ENCODE peak calls at places on chromosomes 4 and X, in ten cellular contexts. Y is H7; G is caudate nucleus; V is HEK293T; M is CD4-positive, alpha-beta memory T cell; I is tibial nerve; Z is stimulated activated CD4-positive, alpha-beta T cell treated with anti-CD3 and anti-CD28 coated beads, Interleukin-15, amount 100 ng/mL, for 1 hour; C is NAMALWA; S is breast epithelium; A is nephron progenitor cell. P is an unnamed sample.

GRCh38 chr4:85569730-85570299 is 94.9 kb downstream of the ARHGAP24 start:
- DNase-seq in Y (no peak), G (no peak), V (no peak), M (no peak), I (no peak), Z (no peak), C (no peak), S (no peak), A (no peak), P (peak)

GRCh38 chr4:87840149-87840548 is 7.4 kb downstream of the MEPE start:
- DNase-seq in Y (no peak), G (no peak), V (no peak), M (no peak), I (no peak), Z (no peak), C (no peak), S (no peak), A (no peak), P (no peak)

GRCh38 chr4:140996757-140997156 is 136.5 kb downstream of the RNF150 start:
- DNase-seq in Y (no peak), G (no peak), V (no peak), M (no peak), I (no peak), Z (no peak), C (no peak), S (no peak), A (no peak), P (no peak)

GRCh38 chrX:9352683-9353430 is 112.0 kb upstream of the TBL1X start:
- DNase-seq in Y (no peak), G (no peak), V (no peak), M (no peak), I (peak), Z (no peak), C (peak), S (no peak), A (no peak), P (peak)

GRCh38 chrX:107146670-107147069 is 28.0 kb upstream of the RBM41 start:
- DNase-seq in Y (no peak), G (no peak), V (no peak), M (no peak), I (no peak), Z (no peak), C (no peak), S (no peak), A (no peak), P (no peak)

GRCh38 chr4:86367577-86367976 is 7.7 kb upstream of the MAPK10 start:
- DNase-seq in Y (no peak), G (no peak), V (no peak), M (no peak), I (no peak), Z (no peak), C (no peak), S (no peak), A (no peak), P (no peak)

GRCh38 chrX:13287816-13288215 is 32.0 kb downstream of the ATXN3L start:
- DNase-seq in Y (no peak), G (no peak), V (no peak), M (no peak), I (no peak), Z (no peak), C (no peak), S (no peak), A (no peak), P (no peak)

GRCh38 chr4:121125486-121125885 is 38.6 kb downstream of the TNIP3 start:
- DNase-seq in Y (no peak), G (no peak), V (no peak), M (no peak), I (no peak), Z (no peak), C (no peak), S (no peak), A (no peak), P (no peak)

GRCh38 chrX:134642394-134642793 is 15.9 kb downstream of the PLAC1 start:
- DNase-seq in Y (no peak), G (no peak), V (no peak), M (no peak), I (no peak), Z (no peak), C (no peak), S (no peak), A (no peak), P (no peak)

GRCh38 chrX:149511081-149511480 is 6.0 kb upstream of the IDS start:
- DNase-seq in Y (no peak), G (no peak), V (no peak), M (no peak), I (no peak), Z (no peak), C (no peak), S (no peak), A (no peak), P (no peak)

GRCh38 chrX:153474718-153475117 is 4.3 kb upstream of the HAUS7 start:
- DNase-seq in Y (peak), G (peak), V (no peak), M (peak), I (peak), Z (peak), C (no peak), S (peak), A (peak), P (no peak)

GRCh38 chr4:183765121-183765990 is 106.3 kb downstream of the TRAPPC11 start:
- DNase-seq in Y (peak), G (no peak), V (no peak), M (no peak), I (no peak), Z (no peak), C (no peak), S (no peak), A (peak), P (no peak)

GRCh38 chr4:169115897-169116254 is 105.8 kb upstream of the CBR4 start:
- DNase-seq in Y (peak), G (peak), V (no peak), M (no peak), I (no peak), Z (no peak), C (peak), S (no peak), A (no peak), P (no peak)

GRCh38 chr4:158411180-158411721 is 110.4 kb upstream of the RXFP1 start:
- DNase-seq in Y (no peak), G (no peak), V (no peak), M (no peak), I (no peak), Z (no peak), C (no peak), S (no peak), A (no peak), P (no peak)

GRCh38 chr4:182918044-182918607 is 940 bp upstream of the DCTD start:
- DNase-seq in Y (no peak), G (no peak), V (no peak), M (peak), I (no peak), Z (no peak), C (no peak), S (no peak), A (no peak), P (no peak)

GRCh38 chrX:31423575-31424284 is 351.9 kb upstream of the FTHL17 start:
- DNase-seq in Y (peak), G (no peak), V (peak), M (no peak), I (peak), Z (no peak), C (peak), S (no peak), A (peak), P (peak)

GRCh38 chrX:12894074-12894691 is 12.2 kb upstream of the TLR8 start:
- DNase-seq in Y (peak), G (no peak), V (peak), M (peak), I (peak), Z (peak), C (peak), S (no peak), A (peak), P (peak)

GRCh38 chr4:1626151-1626550 is 58.0 kb downstream of the FAM53A start:
- DNase-seq in Y (no peak), G (no peak), V (no peak), M (no peak), I (no peak), Z (no peak), C (no peak), S (no peak), A (no peak), P (no peak)

GRCh38 chr4:97215426-97215825 is 927.9 kb downstream of the STPG2 start:
- DNase-seq in Y (no peak), G (no peak), V (no peak), M (no peak), I (no peak), Z (no peak), C (no peak), S (no peak), A (no peak), P (no peak)

GRCh38 chrX:154918060-154918483 is 31.9 kb downstream of the F8A1 start:
- DNase-seq in Y (peak), G (peak), V (peak), M (peak), I (peak), Z (no peak), C (peak), S (peak), A (peak), P (peak)

GRCh38 chr4:24932831-24933230 is 20.0 kb upstream of the CCDC149 start:
- DNase-seq in Y (no peak), G (no peak), V (no peak), M (no peak), I (no peak), Z (no peak), C (no peak), S (no peak), A (no peak), P (no peak)

GRCh38 chr4:2806392-2807355 is 13.8 kb downstream of the SH3BP2 start:
- DNase-seq in Y (no peak), G (peak), V (no peak), M (no peak), I (peak), Z (no peak), C (peak), S (no peak), A (no peak), P (no peak)

GRCh38 chrX:104347860-104348259 is 93.1 kb upstream of the ESX1 start:
- DNase-seq in Y (no peak), G (no peak), V (no peak), M (no peak), I (no peak), Z (no peak), C (no peak), S (no peak), A (no peak), P (no peak)

P was measured in GM13977.